ENCODE peak calls at places on chromosomes 4 and X, in five cellular contexts. G is GM12865, B is fibroblast of lung, H is stomach, O is heart left ventricle. R is an unnamed sample.

GRCh38 chrX:133369065-133369464 is 46.2 kb downstream of the GPC4 start:
- DNase-seq in G (no peak), B (no peak), H (no peak), O (no peak), R (no peak)

GRCh38 chrX:88425739-88426138 is 321.3 kb upstream of the CPXCR1 start:
- DNase-seq in G (no peak), B (no peak), H (no peak), O (no peak), R (no peak)

GRCh38 chr4:7960017-7960789 is 20.5 kb upstream of the AFAP1 start:
- DNase-seq in G (no peak), B (no peak), H (no peak), O (no peak), R (no peak)

GRCh38 chrX:75114638-75115037 is 41.4 kb downstream of the ABCB7 start:
- DNase-seq in G (no peak), B (no peak), H (no peak), O (no peak), R (no peak)

GRCh38 chr4:90099795-90100194 is 27.4 kb upstream of the CCSER1 start:
- DNase-seq in G (no peak), B (no peak), H (no peak), O (no peak), R (no peak)

GRCh38 chrX:110394653-110395052 is 36.0 kb downstream of the RTL9 start:
- DNase-seq in G (no peak), B (peak; percentile 77), H (no peak), O (no peak), R (peak; percentile 79)

GRCh38 chr4:169070895-169071218 is 60.8 kb upstream of the CBR4 start:
- DNase-seq in G (no peak), B (no peak), H (peak; percentile 72), O (no peak), R (no peak)

GRCh38 chrX:40573763-40574162 is 7.0 kb upstream of the ATP6AP2 start:
- DNase-seq in G (peak; percentile 55), B (peak; percentile 7), H (no peak), O (no peak), R (peak; percentile 19)

GRCh38 chr4:99690472-99690871 is 32.8 kb upstream of the C4orf54 start:
- DNase-seq in G (no peak), B (no peak), H (no peak), O (no peak), R (no peak)

GRCh38 chr4:42339935-42340406 is 57.3 kb upstream of the SHISA3 start:
- DNase-seq in G (no peak), B (peak; percentile 67), H (no peak), O (peak; percentile 56), R (no peak)

GRCh38 chrX:44245730-44246129 is 97.7 kb downstream of the EFHC2 start:
- DNase-seq in G (no peak), B (no peak), H (no peak), O (no peak), R (no peak)

GRCh38 chrX:13373807-13374187 is 53.9 kb upstream of the ATXN3L start:
- DNase-seq in G (no peak), B (peak; percentile 86), H (no peak), O (no peak), R (peak; percentile 80)

GRCh38 chrX:46686003-46686645 is 72.8 kb downstream of the SLC9A7 start:
- DNase-seq in G (peak; percentile 59), B (peak; percentile 52), H (no peak), O (peak; percentile 18), R (peak; percentile 48)

GRCh38 chrX:40471965-40472648 is 108.7 kb upstream of the ATP6AP2 start:
- DNase-seq in G (peak; percentile 62), B (peak; percentile 80), H (peak; percentile 38), O (peak; percentile 23), R (peak; percentile 85)

GRCh38 chrX:45872480-45872879 is 671.8 kb upstream of the DIPK2B start:
- DNase-seq in G (no peak), B (no peak), H (no peak), O (no peak), R (no peak)

DNA sequence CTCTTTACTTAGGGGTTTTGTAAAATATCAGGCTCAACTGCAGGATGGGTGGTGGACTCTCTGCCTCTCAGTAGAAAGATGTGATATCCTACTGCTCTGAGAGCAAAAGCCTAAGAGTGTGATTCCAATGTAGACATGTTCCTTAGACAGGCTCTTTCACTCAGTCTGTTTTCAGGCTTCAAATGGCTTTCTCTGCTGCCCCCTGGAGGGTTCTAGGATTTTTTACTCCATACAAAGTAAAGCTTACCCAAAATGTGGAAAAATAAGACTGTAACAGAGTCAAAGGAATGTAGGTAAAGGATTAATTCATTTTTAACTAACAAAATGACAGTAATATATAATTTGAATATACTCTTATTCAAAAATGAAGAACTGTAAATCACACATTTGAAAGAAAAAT is 32.1 kb downstream of the ZGRF1 start:
- DNase-seq in G (peak; percentile 39), B (peak; percentile 75), H (no peak), O (peak; percentile 19), R (peak; percentile 67)
- TF ChIP-seq CTCF in G (peak; percentile 57), B (peak; percentile 70), H (peak; percentile 34), O (peak; percentile 71), R (peak; percentile 70)

GRCh38 chr4:121697626-121698025 is 846 bp upstream of the ANXA5 start:
- DNase-seq in G (peak; percentile 64), B (no peak), H (no peak), O (no peak), R (no peak)
- H3K4me3 ChIP-seq in G (peak overlapping the region; percentile 82), B (peak overlapping the region; percentile 60), H (peak overlapping the region; percentile 89), O (peak overlapping the region; percentile 92), R (peak overlapping the region; percentile 74)

DNA sequence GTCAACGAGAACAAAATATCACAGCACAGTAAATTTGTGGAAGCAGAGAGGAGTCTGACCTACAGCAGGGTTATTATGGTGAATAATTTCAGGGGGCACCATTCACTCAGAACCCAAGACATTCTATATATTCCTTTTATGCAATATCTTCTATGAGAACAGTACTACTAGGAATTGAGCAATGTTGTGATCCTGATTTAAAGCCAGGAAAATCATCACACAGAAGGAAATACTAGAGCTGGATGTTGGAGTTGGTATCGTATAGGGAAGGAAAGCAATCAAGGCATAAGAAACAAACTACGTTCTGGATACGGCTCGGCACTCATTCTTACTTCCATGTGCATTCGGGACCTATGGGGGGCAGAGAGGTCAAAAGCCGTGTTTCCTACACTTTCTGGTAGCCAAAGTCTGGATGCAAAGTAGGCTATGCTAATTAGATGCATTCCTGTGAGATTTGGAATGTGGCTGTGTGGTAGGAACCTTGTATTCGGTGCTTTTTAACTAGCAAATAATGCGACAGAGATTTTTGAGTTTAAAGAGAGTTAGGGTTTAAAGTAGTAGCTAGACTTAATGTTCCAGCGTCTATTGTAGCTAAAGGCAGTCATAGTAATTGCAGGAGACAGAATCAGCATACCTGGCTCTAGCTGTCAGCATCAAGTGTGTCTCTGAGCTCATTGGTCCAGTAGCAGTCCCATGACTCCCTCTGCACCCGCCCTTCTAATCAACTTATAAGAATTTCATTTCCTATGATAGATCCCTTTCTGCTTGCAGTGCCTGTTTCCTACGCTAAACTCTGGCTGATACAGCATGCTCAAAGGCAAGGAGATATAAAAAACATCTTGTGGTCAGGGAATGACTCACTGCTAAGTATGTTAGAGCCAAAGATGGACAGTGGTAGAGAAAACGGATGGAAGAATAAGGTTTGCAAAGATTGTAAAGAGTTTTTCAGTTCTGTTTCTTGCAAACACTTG is 43.3 kb upstream of the PDGFC start:
- DNase-seq in G (peak; percentile 10), B (peak; percentile 91), H (no peak), O (no peak), R (peak; percentile 87)
- TF ChIP-seq CTCF in G (no peak), B (no peak), H (no peak), O (no peak), R (no peak)

GRCh38 chr4:15682340-15682725 is 706 bp downstream of the FAM200B start:
- DNase-seq in G (peak; percentile 10), B (no peak), H (no peak), O (no peak), R (peak; percentile 50)

GRCh38 chr4:15684498-15684897 is 2.9 kb downstream of the FAM200B start:
- DNase-seq in G (no peak), B (no peak), H (no peak), O (no peak), R (no peak)

GRCh38 chr4:15681067-15681371 is 608 bp upstream of the FAM200B start:
- DNase-seq in G (no peak), B (no peak), H (no peak), O (no peak), R (no peak)

GRCh38 chr4:15682790-15683495 is 1.3 kb downstream of the FAM200B start:
- DNase-seq in G (no peak), B (no peak), H (no peak), O (no peak), R (peak; percentile 48)

DNA sequence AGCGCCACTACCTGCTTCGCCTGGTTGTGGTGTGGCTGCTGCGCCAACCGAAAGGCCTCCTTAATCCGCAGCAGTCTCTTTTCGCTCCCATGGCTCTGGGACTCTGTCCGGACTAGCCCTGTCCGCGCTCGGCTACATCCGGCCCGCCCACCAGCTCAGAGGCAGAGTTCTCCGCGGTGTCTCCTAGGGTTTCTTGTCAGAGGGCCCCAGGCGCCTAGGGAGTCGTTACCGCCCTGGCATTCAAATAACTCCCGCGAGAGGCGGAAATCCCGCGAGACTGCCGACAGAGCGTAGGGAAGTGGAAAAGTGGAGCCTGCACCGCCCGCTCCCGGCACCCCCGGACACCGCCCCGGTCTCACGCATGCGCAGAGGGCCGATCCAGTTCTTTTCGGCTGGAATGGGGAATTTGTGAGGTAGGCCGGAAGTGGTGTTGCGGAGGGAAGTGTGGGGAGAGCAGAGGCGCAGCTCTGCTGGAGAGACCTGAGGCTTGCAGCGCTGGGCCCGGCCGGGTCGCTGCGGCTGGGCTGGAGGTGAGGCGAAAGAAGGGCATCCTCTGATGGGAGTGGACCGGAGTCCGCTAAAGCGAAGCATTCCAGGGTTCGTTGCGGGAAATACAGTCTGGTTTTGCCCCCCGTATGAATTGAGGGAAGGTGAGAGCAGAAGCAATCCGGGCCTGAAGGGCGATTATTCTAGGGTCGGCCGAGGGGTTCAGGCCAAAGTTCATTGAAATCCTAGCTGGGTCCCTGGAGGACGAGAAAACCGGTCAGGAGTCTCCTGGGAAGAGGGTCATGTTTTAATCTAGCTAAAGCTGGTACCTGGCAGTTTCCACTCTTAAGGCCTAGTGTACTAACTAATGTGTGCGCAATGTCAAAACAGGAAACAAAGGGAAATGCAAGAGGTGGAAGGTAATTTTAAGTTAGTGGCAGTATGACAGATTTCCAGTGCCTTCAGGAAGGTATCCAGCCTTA is at the start of gene FAM200B:
- DNase-seq in G (peak; percentile 98), B (peak; percentile 98), H (peak; percentile 100), O (peak; percentile 98), R (peak; percentile 99)
- H3K4me3 ChIP-seq in G (peak within 1 kb of the TSS; percentile 89), B (peak within 1 kb of the TSS; percentile 90), H (peak within 1 kb of the TSS; percentile 64), O (peak within 1 kb of the TSS; percentile 85), R (peak within 1 kb of the TSS; percentile 78)